ENCODE peak calls at places on chromosomes 3 and 15, in five cellular contexts. I, H, W, R and J are unnamed samples.
A peak's percentile ranks its signal among the peaks of the same experiment; 100 is the strongest.

GRCh38 chr3:17023006-17023664 is 138.4 kb downstream of the PLCL2 start:
- DNase-seq in I (peak; percentile 56), H (no peak), W (no peak), R (no peak), J (no peak)

GRCh38 chr15:34914316-34914715 is 55.2 kb downstream of the AQR start:
- DNase-seq in I (no peak), H (no peak), W (no peak), R (no peak), J (no peak)

GRCh38 chr3:19945405-19946290 is 1.2 kb upstream of the RAB5A start:
- DNase-seq in I (no peak), H (no peak), W (no peak), R (no peak), J (peak; percentile 33)

GRCh38 chr3:172040078-172040975 is 949 bp downstream of the FNDC3B start:
- DNase-seq in I (no peak), H (peak; percentile 84), W (peak; percentile 72), R (no peak), J (peak; percentile 92)

GRCh38 chr3:11565072-11565471 is 78.6 kb downstream of the VGLL4 start:
- DNase-seq in I (no peak), H (no peak), W (no peak), R (no peak), J (no peak)

GRCh38 chr15:69663441-69663840 is 210.8 kb downstream of the RPLP1 start:
- DNase-seq in I (no peak), H (no peak), W (no peak), R (no peak), J (no peak)

GRCh38 chr3:146502887-146503458 is 33.6 kb upstream of the PLSCR2 start:
- DNase-seq in I (no peak), H (no peak), W (no peak), R (no peak), J (no peak)

GRCh38 chr3:62882676-62883228 is 7.5 kb upstream of the CADPS start:
- DNase-seq in I (no peak), H (no peak), W (no peak), R (no peak), J (no peak)

GRCh38 chr15:73375755-73376305 is 7.1 kb upstream of the HCN4 start:
- DNase-seq in I (no peak), H (no peak), W (no peak), R (no peak), J (no peak)

GRCh38 chr15:48722764-48723661 is 77.5 kb upstream of the FBN1 start:
- DNase-seq in I (no peak), H (peak; percentile 21), W (no peak), R (no peak), J (no peak)

GRCh38 chr15:85582076-85582718 is 201.8 kb downstream of the AKAP13 start:
- DNase-seq in I (peak; percentile 34), H (no peak), W (no peak), R (no peak), J (no peak)

GRCh38 chr3:20622304-20622703 is 436.3 kb upstream of the SGO1 start:
- DNase-seq in I (no peak), H (no peak), W (no peak), R (no peak), J (no peak)

GRCh38 chr3:175940243-175940642 is 1081.1 kb downstream of the NAALADL2 start:
- DNase-seq in I (no peak), H (no peak), W (no peak), R (no peak), J (no peak)

GRCh38 chr3:69739204-69740102 is at the start of gene MITF:
- DNase-seq in I (peak; percentile 26), H (peak; percentile 87), W (peak; percentile 68), R (peak; percentile 83), J (peak; percentile 87)

GRCh38 chr3:3817870-3818269 is 18.6 kb downstream of the LRRN1 start:
- DNase-seq in I (no peak), H (no peak), W (no peak), R (no peak), J (no peak)

GRCh38 chr3:148718982-148719862 is 21.5 kb downstream of the AGTR1 start:
- DNase-seq in I (no peak), H (no peak), W (no peak), R (no peak), J (no peak)

GRCh38 chr15:90286678-90287077 is 21.2 kb downstream of the NGRN start:
- DNase-seq in I (no peak), H (no peak), W (peak; percentile 43), R (no peak), J (peak; percentile 60)

GRCh38 chr3:129282727-129283327 is 4.2 kb downstream of the HMCES start:
- DNase-seq in I (peak; percentile 88), H (no peak), W (peak; percentile 12), R (no peak), J (no peak)

GRCh38 chr15:77841376-77841775 is 208.7 kb upstream of the LINGO1 start:
- DNase-seq in I (no peak), H (no peak), W (no peak), R (no peak), J (no peak)

GRCh38 chr3:162719684-162720341 is 1223.2 kb downstream of the OTOL1 start:
- DNase-seq in I (no peak), H (no peak), W (no peak), R (no peak), J (no peak)

GRCh38 chr3:88985491-88985890 is 121.9 kb upstream of the EPHA3 start:
- DNase-seq in I (no peak), H (no peak), W (no peak), R (no peak), J (no peak)

GRCh38 chr3:115825046-115825445 is 201.7 kb downstream of the GAP43 start:
- DNase-seq in I (no peak), H (no peak), W (peak; percentile 55), R (no peak), J (no peak)

GRCh38 chr3:192825657-192826200 is 91.9 kb downstream of the MB21D2 start:
- DNase-seq in I (no peak), H (no peak), W (peak; percentile 28), R (no peak), J (no peak)

GRCh38 chr3:192824313-192824712 is 93.3 kb downstream of the MB21D2 start:
- DNase-seq in I (no peak), H (no peak), W (no peak), R (no peak), J (no peak)

GRCh38 chr3:192827863-192828594 is 89.6 kb downstream of the MB21D2 start:
- DNase-seq in I (no peak), H (no peak), W (no peak), R (no peak), J (no peak)

GRCh38 chr3:192825191-192825590 is 92.5 kb downstream of the MB21D2 start:
- DNase-seq in I (no peak), H (no peak), W (peak; percentile 10), R (no peak), J (no peak)

GRCh38 chr3:192827208-192827607 is 90.4 kb downstream of the MB21D2 start:
- DNase-seq in I (no peak), H (no peak), W (no peak), R (no peak), J (no peak)
- TF ChIP-seq JUND in I (no peak), H (no peak), W (no peak), R (no peak), J (no peak)

GRCh38 chr3:141795311-141795710 is 32.1 kb downstream of the GRK7 start:
- DNase-seq in I (no peak), H (no peak), W (no peak), R (no peak), J (no peak)

GRCh38 chr3:141796436-141797166 is 33.4 kb downstream of the GRK7 start:
- DNase-seq in I (peak; percentile 63), H (no peak), W (no peak), R (no peak), J (no peak)

GRCh38 chr3:141792495-141792894 is 29.3 kb downstream of the GRK7 start:
- DNase-seq in I (no peak), H (no peak), W (no peak), R (no peak), J (no peak)

GRCh38 chr3:141795719-141796435 is 32.7 kb downstream of the GRK7 start:
- DNase-seq in I (no peak), H (no peak), W (no peak), R (no peak), J (no peak)

DNA sequence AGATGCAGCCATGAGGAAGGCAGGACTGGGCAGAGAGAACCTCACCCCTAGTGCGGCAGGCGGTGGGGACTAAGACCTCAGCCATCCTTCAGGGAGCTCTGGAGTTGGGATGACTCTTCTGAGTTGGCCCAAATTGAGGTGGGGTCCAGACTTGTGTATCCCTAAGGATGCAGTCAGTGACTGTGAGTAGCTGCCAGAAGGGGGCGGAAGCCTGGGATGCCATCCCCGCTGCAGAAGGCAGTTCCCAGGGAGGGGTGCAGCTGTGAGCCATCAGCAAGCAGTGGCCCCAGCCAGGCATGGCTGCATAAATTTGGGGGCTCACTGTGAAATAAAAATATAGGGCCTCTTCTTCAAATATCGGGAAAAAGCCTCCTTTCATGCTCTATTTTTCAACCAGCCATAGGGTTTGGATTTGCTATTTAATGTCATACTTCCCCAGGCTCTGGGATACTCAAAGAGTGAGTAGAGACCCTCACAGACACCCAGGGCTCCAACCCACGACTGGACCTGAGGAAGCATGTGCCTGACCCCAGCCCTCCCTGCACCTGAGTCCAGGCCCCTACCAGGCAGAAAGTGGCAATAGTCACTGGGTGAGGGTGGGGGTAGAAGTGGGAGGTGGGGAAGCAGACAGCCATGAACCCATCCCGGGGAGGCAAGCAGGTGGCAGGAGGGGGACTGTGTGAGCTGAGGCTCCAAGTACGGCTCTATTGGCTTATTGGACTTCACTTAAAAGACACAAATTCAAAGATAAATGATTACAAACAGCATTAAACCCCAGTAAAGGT is 30.5 kb downstream of the GRK7 start:
- DNase-seq in I (no peak), H (peak; percentile 31), W (no peak), R (no peak), J (no peak)
- TF ChIP-seq JUND in I (no peak), H (no peak), W (no peak), R (no peak), J (no peak)

GRCh38 chr3:106862067-106862466 is 515.2 kb upstream of the CCDC54 start:
- DNase-seq in I (no peak), H (no peak), W (no peak), R (no peak), J (no peak)

DNA sequence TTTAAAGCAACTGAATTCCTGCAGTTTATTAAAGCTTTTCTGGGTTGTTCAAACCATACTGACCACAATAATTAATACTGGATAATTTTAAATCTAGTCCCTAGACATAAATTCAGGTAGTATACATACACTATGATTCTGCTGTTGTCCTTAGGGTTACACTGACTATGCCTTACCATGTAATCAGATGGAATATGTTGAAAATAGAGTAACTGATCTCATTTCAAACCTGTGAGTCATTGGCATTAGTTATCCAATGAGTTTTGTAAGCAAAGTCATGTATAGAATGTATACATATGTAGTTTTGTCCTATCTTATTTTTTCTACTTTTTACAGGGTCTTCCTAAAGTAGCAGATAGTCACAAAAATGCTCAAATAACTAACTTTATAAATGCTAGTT is 517.1 kb upstream of the CCDC54 start:
- DNase-seq in I (no peak), H (no peak), W (no peak), R (no peak), J (no peak)
- TF ChIP-seq JUND in I (no peak), H (no peak), W (no peak), R (no peak), J (no peak)

GRCh38 chr3:196219970-196220311 is 3.6 kb downstream of the SLC51A start:
- DNase-seq in I (no peak), H (no peak), W (no peak), R (no peak), J (no peak)

GRCh38 chr3:196216681-196217211 is 412 bp downstream of the SLC51A start:
- DNase-seq in I (no peak), H (no peak), W (no peak), R (no peak), J (no peak)

GRCh38 chr3:196217307-196218154 is 1.2 kb downstream of the SLC51A start:
- DNase-seq in I (no peak), H (no peak), W (no peak), R (no peak), J (no peak)

GRCh38 chr3:196219194-196219969 is 3.0 kb downstream of the SLC51A start:
- DNase-seq in I (peak; percentile 64), H (no peak), W (no peak), R (no peak), J (no peak)

GRCh38 chr3:196218155-196218712 is 1.9 kb downstream of the SLC51A start:
- DNase-seq in I (no peak), H (no peak), W (no peak), R (no peak), J (peak; percentile 89)
- TF ChIP-seq JUND in I (no peak), H (no peak), W (no peak), R (no peak), J (no peak)